ENCODE peak calls at places on chromosomes 2 and 18, in seven cellular contexts. G, L, T, E, K, H and B are unnamed samples.

GRCh38 chr2:226898925-226899324 is 63.1 kb downstream of the RHBDD1 start:
- DNase-seq in T (no peak), K (no peak), H (no peak), L (no peak), E (no peak), G (no peak), B (no peak)

GRCh38 chr2:10414000-10414451 is 34.1 kb downstream of the ODC1 start:
- DNase-seq in K (no peak), E (no peak), T (no peak), H (no peak), L (no peak), G (no peak), B (no peak)

GRCh38 chr18:22684268-22684667 is 248.9 kb upstream of the RBBP8 start:
- DNase-seq in T (no peak), K (no peak), L (no peak), E (no peak), H (no peak), G (no peak), B (no peak)

GRCh38 chr2:229003256-229003655 is 267.8 kb downstream of the PID1 start:
- DNase-seq in L (no peak), T (no peak), G (no peak), H (no peak), E (no peak), K (no peak), B (no peak)

GRCh38 chr18:48831802-48832201 is 119.0 kb downstream of the SMAD7 start:
- DNase-seq in G (peak; percentile 36), E (no peak), H (no peak), K (no peak), T (no peak), L (no peak), B (peak; percentile 2)

GRCh38 chr2:45962522-45962921 is 311.0 kb downstream of the PRKCE start:
- DNase-seq in G (no peak), H (no peak), T (peak; percentile 30), K (peak; percentile 60), L (peak; percentile 78), E (no peak), B (no peak)

GRCh38 chr2:144477943-144478283 is 42.0 kb downstream of the ZEB2 start:
- DNase-seq in H (no peak), G (no peak), T (no peak), E (no peak), K (no peak), L (no peak), B (no peak)

GRCh38 chr2:203673933-203674332 is 32.5 kb upstream of the CD28 start:
- DNase-seq in H (no peak), T (peak; percentile 81), L (no peak), K (no peak), E (peak; percentile 96), G (no peak), B (no peak)

GRCh38 chr2:618591-618990 is 58.6 kb downstream of the TMEM18 start:
- DNase-seq in G (no peak), L (no peak), H (no peak), T (no peak), E (no peak), K (no peak), B (no peak)

GRCh38 chr18:75240433-75240832 is 29.8 kb downstream of the TSHZ1 start:
- DNase-seq in T (no peak), K (no peak), E (no peak), G (no peak), H (no peak), L (no peak), B (no peak)

GRCh38 chr2:181985632-181986205 is at the start of gene PPP1R1C:
- DNase-seq in G (no peak), K (no peak), H (no peak), E (no peak), T (no peak), L (no peak), B (no peak)

GRCh38 chr2:41989503-41990180 is 58.2 kb upstream of the PKDCC start:
- DNase-seq in K (no peak), T (no peak), H (peak; percentile 59), E (no peak), G (peak; percentile 47), L (no peak), B (no peak)

GRCh38 chr2:188151670-188152069 is 140.0 kb upstream of the GULP1 start:
- DNase-seq in L (no peak), G (no peak), K (no peak), T (no peak), H (no peak), E (no peak), B (no peak)

GRCh38 chr2:120571015-120571728 is 164.5 kb upstream of the GLI2 start:
- DNase-seq in T (no peak), H (no peak), G (no peak), E (no peak), K (no peak), L (no peak), B (no peak)

GRCh38 chr2:101428413-101429176 is 41.3 kb upstream of the CREG2 start:
- DNase-seq in E (no peak), K (no peak), T (no peak), G (no peak), L (no peak), H (no peak), B (no peak)

GRCh38 chr2:236910966-236911495 is 174.7 kb upstream of the COPS8 start:
- DNase-seq in E (no peak), L (no peak), K (peak; percentile 27), G (no peak), T (no peak), H (no peak), B (no peak)

GRCh38 chr2:24253303-24253919 is 78.6 kb downstream of the FAM228A start:
- DNase-seq in H (no peak), L (no peak), T (no peak), G (no peak), E (no peak), K (no peak), B (no peak)

GRCh38 chr2:5176764-5177163 is 515.4 kb upstream of the SOX11 start:
- DNase-seq in E (no peak), T (no peak), H (no peak), K (no peak), G (no peak), L (no peak), B (no peak)

GRCh38 chr2:26782876-26783704 is 2.8 kb upstream of the CENPA start:
- DNase-seq in T (no peak), H (no peak), G (no peak), K (no peak), L (no peak), E (no peak), B (no peak)

GRCh38 chr2:26778507-26778906 is 7.3 kb upstream of the CENPA start:
- DNase-seq in H (no peak), K (no peak), T (no peak), L (no peak), E (no peak), G (no peak), B (no peak)

GRCh38 chr2:26780203-26780760 is 5.6 kb upstream of the CENPA start:
- DNase-seq in H (no peak), L (no peak), E (no peak), K (no peak), G (no peak), T (no peak), B (no peak)

GRCh38 chr2:26776195-26776594 is 9.7 kb upstream of the CENPA start:
- DNase-seq in K (no peak), E (no peak), H (no peak), T (no peak), L (no peak), G (no peak), B (no peak)

DNA sequence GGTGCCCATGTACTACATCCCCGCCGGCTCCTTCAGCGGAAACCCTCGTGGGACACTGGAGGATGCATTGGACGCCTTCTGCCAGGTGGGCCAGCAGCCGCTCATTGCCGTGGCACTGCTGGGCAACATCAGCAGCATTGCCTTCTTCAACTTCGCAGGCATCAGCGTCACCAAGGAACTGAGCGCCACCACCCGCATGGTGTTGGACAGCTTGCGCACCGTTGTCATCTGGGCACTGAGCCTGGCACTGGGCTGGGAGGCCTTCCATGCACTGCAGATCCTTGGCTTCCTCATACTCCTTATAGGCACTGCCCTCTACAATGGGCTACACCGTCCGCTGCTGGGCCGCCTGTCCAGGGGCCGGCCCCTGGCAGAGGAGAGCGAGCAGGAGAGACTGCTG is 7.8 kb upstream of the CENPA start:
- DNase-seq in T (no peak), E (no peak), H (no peak), G (no peak), L (no peak), K (no peak), B (no peak)
- TF ChIP-seq CTCF in T (no peak), E (no peak), H (no peak), G (no peak), L (no peak), K (no peak), B (no peak)

GRCh38 chr18:32773187-32773712 is 427 bp upstream of the KLHL14 start:
- DNase-seq in G (no peak), L (no peak), K (no peak), T (no peak), H (no peak), E (no peak), B (no peak)
- H3K4me3 ChIP-seq in G (no peak overlapping the region), L (no peak overlapping the region), K (no peak overlapping the region), T (no peak overlapping the region), H (no peak overlapping the region), E (no peak overlapping the region), B (no peak overlapping the region)

DNA sequence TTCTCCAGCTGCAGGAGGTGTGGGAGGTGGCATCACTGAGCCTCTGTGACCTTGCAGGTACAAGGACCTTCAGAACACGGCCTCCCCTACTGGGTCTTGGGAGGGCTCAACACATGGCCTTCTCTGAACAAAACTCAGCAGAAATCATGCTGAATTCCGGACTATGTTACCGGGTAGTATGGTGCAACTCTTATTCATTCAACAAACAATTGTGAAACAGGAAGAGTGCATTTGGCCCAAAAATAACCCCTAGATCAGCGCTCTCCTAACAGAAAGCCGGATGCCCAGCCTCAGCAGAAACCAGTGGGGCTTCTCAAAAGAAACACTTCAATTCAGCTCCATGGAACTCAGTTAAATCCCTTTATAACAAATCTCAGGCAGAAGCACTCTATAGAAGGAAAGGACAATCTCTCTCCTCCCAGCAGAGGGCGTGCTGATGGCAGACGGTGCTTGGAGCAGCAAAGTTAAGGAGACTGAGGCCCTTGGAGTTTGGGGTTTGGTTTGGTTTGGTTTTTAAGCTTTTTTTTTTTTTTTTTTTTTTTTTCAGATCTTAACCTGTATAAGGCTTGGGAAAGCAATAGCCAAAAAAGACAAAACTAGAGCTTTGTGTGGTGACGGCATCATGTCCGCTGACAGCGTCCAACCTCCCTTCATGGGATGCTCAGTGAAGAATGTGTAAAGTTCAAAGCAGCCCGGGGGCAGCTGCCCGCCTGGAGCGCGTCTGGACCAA is 104.2 kb upstream of the SALL3 start:
- DNase-seq in T (no peak), K (peak; percentile 40), G (peak; percentile 87), H (no peak), E (no peak), L (no peak), B (peak; percentile 68)
- TF ChIP-seq CTCF in T (no peak), K (peak; percentile 51), G (peak; percentile 85), H (no peak), E (peak; percentile 34), L (peak; percentile 48), B (peak; percentile 86)

DNA sequence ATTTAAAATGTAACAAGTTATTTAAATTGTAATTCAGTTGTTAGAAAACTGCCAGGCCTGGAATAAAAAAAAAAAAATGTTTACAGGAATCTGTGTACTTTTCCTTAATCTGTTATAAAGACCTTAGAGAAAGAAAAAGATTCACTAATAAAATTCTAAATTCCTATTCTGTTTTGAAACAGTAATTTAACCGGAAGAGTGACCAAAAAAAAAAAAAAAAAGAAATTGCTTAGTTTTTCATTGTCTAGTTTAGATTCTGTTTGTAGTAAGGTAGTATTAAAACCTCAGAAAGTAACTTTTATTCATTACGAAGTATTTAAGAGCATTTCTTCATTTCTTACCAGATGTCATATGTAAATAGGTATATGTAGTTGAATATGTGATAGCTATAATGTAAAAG is 2.5 kb downstream of the REL start:
- DNase-seq in T (no peak), K (no peak), H (no peak), L (no peak), E (no peak), G (no peak), B (no peak)
- H3K4me3 ChIP-seq in T (no peak overlapping the region), K (peak overlapping the region; percentile 54), H (no peak overlapping the region), L (peak overlapping the region; percentile 84), E (no peak overlapping the region), G (peak overlapping the region; percentile 92), B (no peak overlapping the region)